ENCODE peak calls at places on chromosome X, in six cellular contexts. One of them, this sample, is unnamed.

GRCh38 chrX:27251369-27251768 is 211.8 kb downstream of the PPP4R3C start:
- DNase-seq in activated naive CD4-positive, alpha-beta T cell: no peak
- DNase-seq in ACHN: no peak
- DNase-seq in heart right ventricle: no peak
- DNase-seq in A549: no peak
- DNase-seq in stimulated activated CD4-positive, alpha-beta T cell treated with anti-CD3 and anti-CD28 coated beads, Interleukin-4, amount 100 ng/mL, for 4 hours: no peak
- DNase-seq in this sample: no peak

GRCh38 chrX:48890934-48891401 is 6.6 kb downstream of the TIMM17B start:
- DNase-seq in A549: no peak
- DNase-seq in ACHN: peak; percentile 4
- DNase-seq in heart right ventricle: no peak
- DNase-seq in activated naive CD4-positive, alpha-beta T cell: no peak
- DNase-seq in stimulated activated CD4-positive, alpha-beta T cell treated with anti-CD3 and anti-CD28 coated beads, Interleukin-4, amount 100 ng/mL, for 4 hours: no peak
- DNase-seq in this sample: peak; percentile 58

GRCh38 chrX:149248073-149248625 is 257.0 kb downstream of the IDS start:
- DNase-seq in heart right ventricle: no peak
- DNase-seq in A549: no peak
- DNase-seq in stimulated activated CD4-positive, alpha-beta T cell treated with anti-CD3 and anti-CD28 coated beads, Interleukin-4, amount 100 ng/mL, for 4 hours: no peak
- DNase-seq in activated naive CD4-positive, alpha-beta T cell: no peak
- DNase-seq in ACHN: no peak
- DNase-seq in this sample: no peak

GRCh38 chrX:136762820-136763452 is 17.8 kb downstream of the ARHGEF6 start:
- DNase-seq in ACHN: no peak
- DNase-seq in A549: no peak
- DNase-seq in activated naive CD4-positive, alpha-beta T cell: no peak
- DNase-seq in heart right ventricle: no peak
- DNase-seq in stimulated activated CD4-positive, alpha-beta T cell treated with anti-CD3 and anti-CD28 coated beads, Interleukin-4, amount 100 ng/mL, for 4 hours: no peak
- DNase-seq in this sample: no peak

GRCh38 chrX:56796641-56797395 is 67.8 kb downstream of the NBDY start:
- DNase-seq in stimulated activated CD4-positive, alpha-beta T cell treated with anti-CD3 and anti-CD28 coated beads, Interleukin-4, amount 100 ng/mL, for 4 hours: no peak
- DNase-seq in activated naive CD4-positive, alpha-beta T cell: no peak
- DNase-seq in ACHN: no peak
- DNase-seq in A549: no peak
- DNase-seq in heart right ventricle: no peak
- DNase-seq in this sample: no peak

GRCh38 chrX:109040057-109040456 is 303.7 kb upstream of the IRS4 start:
- DNase-seq in stimulated activated CD4-positive, alpha-beta T cell treated with anti-CD3 and anti-CD28 coated beads, Interleukin-4, amount 100 ng/mL, for 4 hours: no peak
- DNase-seq in activated naive CD4-positive, alpha-beta T cell: no peak
- DNase-seq in heart right ventricle: no peak
- DNase-seq in ACHN: no peak
- DNase-seq in A549: no peak
- DNase-seq in this sample: no peak

GRCh38 chrX:63922221-63922620 is 137.2 kb upstream of the ARHGEF9 start:
- DNase-seq in ACHN: peak; percentile 36
- DNase-seq in heart right ventricle: no peak
- DNase-seq in stimulated activated CD4-positive, alpha-beta T cell treated with anti-CD3 and anti-CD28 coated beads, Interleukin-4, amount 100 ng/mL, for 4 hours: no peak
- DNase-seq in A549: peak; percentile 46
- DNase-seq in activated naive CD4-positive, alpha-beta T cell: no peak
- DNase-seq in this sample: no peak

GRCh38 chrX:66674506-66674905 is 35.6 kb upstream of the EDA2R start:
- DNase-seq in stimulated activated CD4-positive, alpha-beta T cell treated with anti-CD3 and anti-CD28 coated beads, Interleukin-4, amount 100 ng/mL, for 4 hours: no peak
- DNase-seq in ACHN: no peak
- DNase-seq in A549: no peak
- DNase-seq in activated naive CD4-positive, alpha-beta T cell: no peak
- DNase-seq in heart right ventricle: no peak
- DNase-seq in this sample: no peak

GRCh38 chrX:10677490-10677889 is 57.1 kb upstream of the MID1 start:
- DNase-seq in stimulated activated CD4-positive, alpha-beta T cell treated with anti-CD3 and anti-CD28 coated beads, Interleukin-4, amount 100 ng/mL, for 4 hours: no peak
- DNase-seq in A549: no peak
- DNase-seq in heart right ventricle: no peak
- DNase-seq in ACHN: no peak
- DNase-seq in activated naive CD4-positive, alpha-beta T cell: no peak
- DNase-seq in this sample: peak; percentile 42

GRCh38 chrX:54920610-54921426 is at the start of gene TRO:
- DNase-seq in ACHN: peak; percentile 18
- DNase-seq in heart right ventricle: no peak
- DNase-seq in stimulated activated CD4-positive, alpha-beta T cell treated with anti-CD3 and anti-CD28 coated beads, Interleukin-4, amount 100 ng/mL, for 4 hours: no peak
- DNase-seq in activated naive CD4-positive, alpha-beta T cell: no peak
- DNase-seq in A549: no peak
- DNase-seq in this sample: peak; percentile 53

GRCh38 chrX:106168107-106168506 is at the start of gene PWWP3B:
- DNase-seq in heart right ventricle: peak; percentile 26
- DNase-seq in A549: peak; percentile 6
- DNase-seq in stimulated activated CD4-positive, alpha-beta T cell treated with anti-CD3 and anti-CD28 coated beads, Interleukin-4, amount 100 ng/mL, for 4 hours: no peak
- DNase-seq in activated naive CD4-positive, alpha-beta T cell: no peak
- DNase-seq in ACHN: peak; percentile 0
- DNase-seq in this sample: peak; percentile 70

GRCh38 chrX:75603833-75604232 is 81.0 kb upstream of the ZDHHC15 start:
- DNase-seq in ACHN: peak; percentile 20
- DNase-seq in stimulated activated CD4-positive, alpha-beta T cell treated with anti-CD3 and anti-CD28 coated beads, Interleukin-4, amount 100 ng/mL, for 4 hours: no peak
- DNase-seq in activated naive CD4-positive, alpha-beta T cell: no peak
- DNase-seq in heart right ventricle: no peak
- DNase-seq in A549: peak; percentile 36
- DNase-seq in this sample: peak; percentile 28

GRCh38 chrX:103464774-103465117 is 54.5 kb downstream of the RAB40A start:
- DNase-seq in heart right ventricle: peak; percentile 39
- DNase-seq in activated naive CD4-positive, alpha-beta T cell: peak; percentile 64
- DNase-seq in stimulated activated CD4-positive, alpha-beta T cell treated with anti-CD3 and anti-CD28 coated beads, Interleukin-4, amount 100 ng/mL, for 4 hours: peak; percentile 61
- DNase-seq in A549: peak; percentile 71
- DNase-seq in ACHN: peak; percentile 72
- DNase-seq in this sample: peak; percentile 83

GRCh38 chrX:69503228-69503834 is 795 bp upstream of the NALF2 start:
- DNase-seq in stimulated activated CD4-positive, alpha-beta T cell treated with anti-CD3 and anti-CD28 coated beads, Interleukin-4, amount 100 ng/mL, for 4 hours: no peak
- DNase-seq in A549: peak; percentile 75
- DNase-seq in heart right ventricle: no peak
- DNase-seq in ACHN: no peak
- DNase-seq in activated naive CD4-positive, alpha-beta T cell: no peak
- DNase-seq in this sample: no peak

GRCh38 chrX:152895724-152896420 is 2.0 kb upstream of the ZNF185 start:
- DNase-seq in ACHN: no peak
- DNase-seq in A549: no peak
- DNase-seq in stimulated activated CD4-positive, alpha-beta T cell treated with anti-CD3 and anti-CD28 coated beads, Interleukin-4, amount 100 ng/mL, for 4 hours: no peak
- DNase-seq in heart right ventricle: no peak
- DNase-seq in activated naive CD4-positive, alpha-beta T cell: no peak
- DNase-seq in this sample: no peak

GRCh38 chrX:104319346-104319745 is 64.6 kb upstream of the ESX1 start:
- DNase-seq in stimulated activated CD4-positive, alpha-beta T cell treated with anti-CD3 and anti-CD28 coated beads, Interleukin-4, amount 100 ng/mL, for 4 hours: no peak
- DNase-seq in heart right ventricle: no peak
- DNase-seq in activated naive CD4-positive, alpha-beta T cell: no peak
- DNase-seq in A549: no peak
- DNase-seq in ACHN: no peak
- DNase-seq in this sample: no peak

GRCh38 chrX:12970691-12971202 is 4.2 kb upstream of the TMSB4X start:
- DNase-seq in heart right ventricle: no peak
- DNase-seq in ACHN: no peak
- DNase-seq in activated naive CD4-positive, alpha-beta T cell: peak; percentile 4
- DNase-seq in stimulated activated CD4-positive, alpha-beta T cell treated with anti-CD3 and anti-CD28 coated beads, Interleukin-4, amount 100 ng/mL, for 4 hours: peak; percentile 53
- DNase-seq in A549: no peak
- DNase-seq in this sample: peak; percentile 77

GRCh38 chrX:150688911-150689451 is 4.2 kb upstream of the MTMR1 start:
- DNase-seq in ACHN: peak; percentile 74
- DNase-seq in A549: peak; percentile 61
- DNase-seq in stimulated activated CD4-positive, alpha-beta T cell treated with anti-CD3 and anti-CD28 coated beads, Interleukin-4, amount 100 ng/mL, for 4 hours: no peak
- DNase-seq in heart right ventricle: no peak
- DNase-seq in activated naive CD4-positive, alpha-beta T cell: no peak
- DNase-seq in this sample: peak; percentile 60

GRCh38 chrX:7706032-7706431 is 136.9 kb upstream of the VCX start:
- DNase-seq in ACHN: no peak
- DNase-seq in heart right ventricle: no peak
- DNase-seq in stimulated activated CD4-positive, alpha-beta T cell treated with anti-CD3 and anti-CD28 coated beads, Interleukin-4, amount 100 ng/mL, for 4 hours: no peak
- DNase-seq in activated naive CD4-positive, alpha-beta T cell: no peak
- DNase-seq in A549: peak; percentile 2
- DNase-seq in this sample: no peak

GRCh38 chrX:42739258-42739657 is 38.7 kb downstream of the PPP1R2C start:
- DNase-seq in activated naive CD4-positive, alpha-beta T cell: no peak
- DNase-seq in heart right ventricle: no peak
- DNase-seq in ACHN: no peak
- DNase-seq in A549: no peak
- DNase-seq in stimulated activated CD4-positive, alpha-beta T cell treated with anti-CD3 and anti-CD28 coated beads, Interleukin-4, amount 100 ng/mL, for 4 hours: no peak
- DNase-seq in this sample: no peak

GRCh38 chrX:47080215-47080914 is 2.1 kb downstream of the RGN start:
- DNase-seq in activated naive CD4-positive, alpha-beta T cell: no peak
- DNase-seq in ACHN: no peak
- DNase-seq in stimulated activated CD4-positive, alpha-beta T cell treated with anti-CD3 and anti-CD28 coated beads, Interleukin-4, amount 100 ng/mL, for 4 hours: no peak
- DNase-seq in heart right ventricle: no peak
- DNase-seq in A549: no peak
- DNase-seq in this sample: no peak

GRCh38 chrX:150871341-150871811 is 27.1 kb downstream of the CD99L2 start:
- DNase-seq in ACHN: no peak
- DNase-seq in activated naive CD4-positive, alpha-beta T cell: no peak
- DNase-seq in A549: no peak
- DNase-seq in heart right ventricle: no peak
- DNase-seq in stimulated activated CD4-positive, alpha-beta T cell treated with anti-CD3 and anti-CD28 coated beads, Interleukin-4, amount 100 ng/mL, for 4 hours: no peak
- DNase-seq in this sample: no peak

GRCh38 chrX:101219840-101220191 is 230 bp downstream of the DRP2 start:
- DNase-seq in A549: no peak
- DNase-seq in heart right ventricle: no peak
- DNase-seq in activated naive CD4-positive, alpha-beta T cell: no peak
- DNase-seq in ACHN: no peak
- DNase-seq in stimulated activated CD4-positive, alpha-beta T cell treated with anti-CD3 and anti-CD28 coated beads, Interleukin-4, amount 100 ng/mL, for 4 hours: no peak
- DNase-seq in this sample: peak; percentile 66

GRCh38 chrX:44012484-44013096 is 39.4 kb upstream of the NDP start:
- DNase-seq in ACHN: peak; percentile 85
- DNase-seq in stimulated activated CD4-positive, alpha-beta T cell treated with anti-CD3 and anti-CD28 coated beads, Interleukin-4, amount 100 ng/mL, for 4 hours: peak; percentile 23
- DNase-seq in heart right ventricle: no peak
- DNase-seq in activated naive CD4-positive, alpha-beta T cell: no peak
- DNase-seq in A549: peak; percentile 77
- DNase-seq in this sample: peak; percentile 50

GRCh38 chrX:153333821-153334653 is at the start of gene ZNF275:
- DNase-seq in stimulated activated CD4-positive, alpha-beta T cell treated with anti-CD3 and anti-CD28 coated beads, Interleukin-4, amount 100 ng/mL, for 4 hours: peak; percentile 77
- DNase-seq in heart right ventricle: peak; percentile 82
- DNase-seq in activated naive CD4-positive, alpha-beta T cell: peak; percentile 63
- DNase-seq in A549: peak; percentile 55
- DNase-seq in ACHN: peak; percentile 64
- DNase-seq in this sample: peak; percentile 87

GRCh38 chrX:2705036-2705435 is 13.9 kb downstream of the CD99 start:
- DNase-seq in stimulated activated CD4-positive, alpha-beta T cell treated with anti-CD3 and anti-CD28 coated beads, Interleukin-4, amount 100 ng/mL, for 4 hours: no peak
- DNase-seq in activated naive CD4-positive, alpha-beta T cell: no peak
- DNase-seq in heart right ventricle: no peak
- DNase-seq in ACHN: no peak
- DNase-seq in A549: no peak
- DNase-seq in this sample: peak; percentile 50

GRCh38 chrX:111169141-111169540 is 73.2 kb downstream of the PAK3 start:
- DNase-seq in A549: no peak
- DNase-seq in stimulated activated CD4-positive, alpha-beta T cell treated with anti-CD3 and anti-CD28 coated beads, Interleukin-4, amount 100 ng/mL, for 4 hours: no peak
- DNase-seq in activated naive CD4-positive, alpha-beta T cell: no peak
- DNase-seq in heart right ventricle: no peak
- DNase-seq in ACHN: no peak
- DNase-seq in this sample: no peak

GRCh38 chrX:7941390-7942042 is 14.3 kb upstream of the PNPLA4 start:
- DNase-seq in A549: peak; percentile 11
- DNase-seq in activated naive CD4-positive, alpha-beta T cell: no peak
- DNase-seq in stimulated activated CD4-positive, alpha-beta T cell treated with anti-CD3 and anti-CD28 coated beads, Interleukin-4, amount 100 ng/mL, for 4 hours: no peak
- DNase-seq in ACHN: peak; percentile 18
- DNase-seq in heart right ventricle: no peak
- DNase-seq in this sample: peak; percentile 24

GRCh38 chrX:25191403-25191802 is 175.6 kb upstream of the ARX start:
- DNase-seq in activated naive CD4-positive, alpha-beta T cell: no peak
- DNase-seq in ACHN: no peak
- DNase-seq in heart right ventricle: no peak
- DNase-seq in stimulated activated CD4-positive, alpha-beta T cell treated with anti-CD3 and anti-CD28 coated beads, Interleukin-4, amount 100 ng/mL, for 4 hours: no peak
- DNase-seq in A549: peak; percentile 1
- DNase-seq in this sample: no peak

GRCh38 chrX:140177821-140178220 is 212.5 kb upstream of the CXorf66 start:
- DNase-seq in A549: no peak
- DNase-seq in stimulated activated CD4-positive, alpha-beta T cell treated with anti-CD3 and anti-CD28 coated beads, Interleukin-4, amount 100 ng/mL, for 4 hours: no peak
- DNase-seq in activated naive CD4-positive, alpha-beta T cell: no peak
- DNase-seq in heart right ventricle: no peak
- DNase-seq in ACHN: no peak
- DNase-seq in this sample: no peak

GRCh38 chrX:1807301-1807731 is 192.5 kb downstream of the ASMT start:
- DNase-seq in activated naive CD4-positive, alpha-beta T cell: no peak
- DNase-seq in stimulated activated CD4-positive, alpha-beta T cell treated with anti-CD3 and anti-CD28 coated beads, Interleukin-4, amount 100 ng/mL, for 4 hours: no peak
- DNase-seq in A549: no peak
- DNase-seq in ACHN: no peak
- DNase-seq in heart right ventricle: no peak
- DNase-seq in this sample: no peak

GRCh38 chrX:14920196-14920595 is 47.0 kb downstream of the MOSPD2 start:
- DNase-seq in activated naive CD4-positive, alpha-beta T cell: no peak
- DNase-seq in heart right ventricle: no peak
- DNase-seq in stimulated activated CD4-positive, alpha-beta T cell treated with anti-CD3 and anti-CD28 coated beads, Interleukin-4, amount 100 ng/mL, for 4 hours: no peak
- DNase-seq in ACHN: no peak
- DNase-seq in A549: no peak
- DNase-seq in this sample: no peak

GRCh38 chrX:107659768-107660167 is 31.5 kb downstream of the PRPS1 start:
- DNase-seq in A549: peak; percentile 47
- DNase-seq in activated naive CD4-positive, alpha-beta T cell: no peak
- DNase-seq in ACHN: peak; percentile 35
- DNase-seq in heart right ventricle: no peak
- DNase-seq in stimulated activated CD4-positive, alpha-beta T cell treated with anti-CD3 and anti-CD28 coated beads, Interleukin-4, amount 100 ng/mL, for 4 hours: no peak
- DNase-seq in this sample: peak; percentile 73

GRCh38 chrX:151776113-151776790 is 41.7 kb downstream of the CNGA2 start:
- DNase-seq in stimulated activated CD4-positive, alpha-beta T cell treated with anti-CD3 and anti-CD28 coated beads, Interleukin-4, amount 100 ng/mL, for 4 hours: no peak
- DNase-seq in heart right ventricle: peak; percentile 9
- DNase-seq in activated naive CD4-positive, alpha-beta T cell: no peak
- DNase-seq in A549: no peak
- DNase-seq in ACHN: no peak
- DNase-seq in this sample: no peak

GRCh38 chrX:24294619-24295018 is 19.2 kb downstream of the SUPT20HL2 start:
- DNase-seq in stimulated activated CD4-positive, alpha-beta T cell treated with anti-CD3 and anti-CD28 coated beads, Interleukin-4, amount 100 ng/mL, for 4 hours: no peak
- DNase-seq in activated naive CD4-positive, alpha-beta T cell: no peak
- DNase-seq in heart right ventricle: no peak
- DNase-seq in A549: peak; percentile 7
- DNase-seq in ACHN: no peak
- DNase-seq in this sample: peak; percentile 61

GRCh38 chrX:16643160-16643559 is 6.8 kb upstream of the S100G start:
- DNase-seq in stimulated activated CD4-positive, alpha-beta T cell treated with anti-CD3 and anti-CD28 coated beads, Interleukin-4, amount 100 ng/mL, for 4 hours: no peak
- DNase-seq in A549: no peak
- DNase-seq in activated naive CD4-positive, alpha-beta T cell: no peak
- DNase-seq in heart right ventricle: no peak
- DNase-seq in ACHN: no peak
- DNase-seq in this sample: peak; percentile 54

GRCh38 chrX:1906028-1906427 is 291.2 kb downstream of the ASMT start:
- DNase-seq in ACHN: no peak
- DNase-seq in heart right ventricle: no peak
- DNase-seq in activated naive CD4-positive, alpha-beta T cell: no peak
- DNase-seq in stimulated activated CD4-positive, alpha-beta T cell treated with anti-CD3 and anti-CD28 coated beads, Interleukin-4, amount 100 ng/mL, for 4 hours: no peak
- DNase-seq in A549: no peak
- DNase-seq in this sample: no peak

GRCh38 chrX:2766921-2767320 is 15.1 kb downstream of the XG start:
- DNase-seq in heart right ventricle: no peak
- DNase-seq in ACHN: no peak
- DNase-seq in stimulated activated CD4-positive, alpha-beta T cell treated with anti-CD3 and anti-CD28 coated beads, Interleukin-4, amount 100 ng/mL, for 4 hours: no peak
- DNase-seq in activated naive CD4-positive, alpha-beta T cell: no peak
- DNase-seq in A549: no peak
- DNase-seq in this sample: no peak

GRCh38 chrX:131795442-131796229 is 227.5 kb upstream of the STK26 start:
- DNase-seq in heart right ventricle: no peak
- DNase-seq in ACHN: no peak
- DNase-seq in A549: no peak
- DNase-seq in activated naive CD4-positive, alpha-beta T cell: no peak
- DNase-seq in stimulated activated CD4-positive, alpha-beta T cell treated with anti-CD3 and anti-CD28 coated beads, Interleukin-4, amount 100 ng/mL, for 4 hours: no peak
- DNase-seq in this sample: no peak

GRCh38 chrX:127138218-127138617 is 318.7 kb downstream of the PRR32 start:
- DNase-seq in activated naive CD4-positive, alpha-beta T cell: no peak
- DNase-seq in ACHN: no peak
- DNase-seq in stimulated activated CD4-positive, alpha-beta T cell treated with anti-CD3 and anti-CD28 coated beads, Interleukin-4, amount 100 ng/mL, for 4 hours: no peak
- DNase-seq in heart right ventricle: no peak
- DNase-seq in A549: no peak
- DNase-seq in this sample: no peak

This sample was measured in cardiac muscle cell.